ENCODE peak calls at places on chromosomes 7 and 10, in six cellular contexts. One of them, this sample, is unnamed.

GRCh38 chr10:98308602-98309365 is 40.8 kb upstream of the LOXL4 start:
- DNase-seq in mesendoderm: peak; percentile 80
- DNase-seq in H9: no peak
- DNase-seq in neuronal stem cell: no peak
- DNase-seq in mesenchymal stem cell: no peak
- DNase-seq in IMR-90: no peak
- DNase-seq in this sample: no peak

GRCh38 chr10:84118395-84119006 is 20.8 kb upstream of the GHITM start:
- DNase-seq in mesendoderm: no peak
- DNase-seq in H9: no peak
- DNase-seq in neuronal stem cell: no peak
- DNase-seq in mesenchymal stem cell: no peak
- DNase-seq in IMR-90: no peak
- DNase-seq in this sample: peak; percentile 10

GRCh38 chr10:21497177-21497807 is 28.2 kb downstream of the SKIDA1 start:
- DNase-seq in mesendoderm: peak; percentile 93
- DNase-seq in H9: peak; percentile 85
- DNase-seq in neuronal stem cell: no peak
- DNase-seq in mesenchymal stem cell: peak; percentile 84
- DNase-seq in IMR-90: peak; percentile 62
- DNase-seq in this sample: peak; percentile 75

GRCh38 chr10:71888623-71889387 is 37.8 kb upstream of the PSAP start:
- DNase-seq in mesendoderm: peak; percentile 49
- DNase-seq in H9: peak; percentile 57
- DNase-seq in neuronal stem cell: peak; percentile 23
- DNase-seq in mesenchymal stem cell: peak; percentile 85
- DNase-seq in IMR-90: peak; percentile 77
- DNase-seq in this sample: peak; percentile 70

GRCh38 chr7:9226500-9226899 is 793.1 kb downstream of the NXPH1 start:
- DNase-seq in mesendoderm: no peak
- DNase-seq in H9: no peak
- DNase-seq in neuronal stem cell: no peak
- DNase-seq in mesenchymal stem cell: no peak
- DNase-seq in IMR-90: no peak
- DNase-seq in this sample: no peak

GRCh38 chr10:83310688-83311087 is 828.6 kb upstream of the GHITM start:
- DNase-seq in mesendoderm: peak; percentile 18
- DNase-seq in H9: no peak
- DNase-seq in neuronal stem cell: no peak
- DNase-seq in mesenchymal stem cell: no peak
- DNase-seq in IMR-90: no peak
- DNase-seq in this sample: no peak

GRCh38 chr10:122186822-122187810 is 84.0 kb upstream of the BTBD16 start:
- DNase-seq in mesendoderm: no peak
- DNase-seq in H9: no peak
- DNase-seq in neuronal stem cell: no peak
- DNase-seq in mesenchymal stem cell: no peak
- DNase-seq in IMR-90: peak; percentile 34
- DNase-seq in this sample: no peak

GRCh38 chr7:41979834-41980307 is 257.1 kb downstream of the GLI3 start:
- DNase-seq in mesendoderm: peak; percentile 67
- DNase-seq in H9: peak; percentile 50
- DNase-seq in neuronal stem cell: no peak
- DNase-seq in mesenchymal stem cell: peak; percentile 52
- DNase-seq in IMR-90: peak; percentile 55
- DNase-seq in this sample: no peak

GRCh38 chr7:70887186-70887585 is 244.8 kb upstream of the GALNT17 start:
- DNase-seq in mesendoderm: peak; percentile 53
- DNase-seq in H9: no peak
- DNase-seq in neuronal stem cell: no peak
- DNase-seq in mesenchymal stem cell: no peak
- DNase-seq in IMR-90: no peak
- DNase-seq in this sample: no peak

GRCh38 chr10:26689394-26689793 is 8.1 kb upstream of the PDSS1 start:
- DNase-seq in mesendoderm: no peak
- DNase-seq in H9: no peak
- DNase-seq in neuronal stem cell: no peak
- DNase-seq in mesenchymal stem cell: no peak
- DNase-seq in IMR-90: no peak
- DNase-seq in this sample: no peak

GRCh38 chr10:77049896-77050295 is 587.7 kb downstream of the KCNMA1 start:
- DNase-seq in mesendoderm: peak; percentile 73
- DNase-seq in H9: no peak
- DNase-seq in neuronal stem cell: no peak
- DNase-seq in mesenchymal stem cell: peak; percentile 11
- DNase-seq in IMR-90: peak; percentile 55
- DNase-seq in this sample: no peak

GRCh38 chr7:150951521-150951920 is 26.6 kb downstream of the KCNH2 start:
- DNase-seq in mesendoderm: no peak
- DNase-seq in H9: no peak
- DNase-seq in neuronal stem cell: no peak
- DNase-seq in mesenchymal stem cell: no peak
- DNase-seq in IMR-90: no peak
- DNase-seq in this sample: no peak

GRCh38 chr7:71783779-71784178 is 628.4 kb downstream of the CALN1 start:
- DNase-seq in mesendoderm: no peak
- DNase-seq in H9: no peak
- DNase-seq in neuronal stem cell: no peak
- DNase-seq in mesenchymal stem cell: no peak
- DNase-seq in IMR-90: no peak
- DNase-seq in this sample: no peak

GRCh38 chr10:110138197-110138812 is 69.1 kb upstream of the MXI1 start:
- DNase-seq in mesendoderm: peak; percentile 77
- DNase-seq in H9: no peak
- DNase-seq in neuronal stem cell: peak; percentile 45
- DNase-seq in mesenchymal stem cell: peak; percentile 72
- DNase-seq in IMR-90: peak; percentile 66
- DNase-seq in this sample: no peak

GRCh38 chr7:141456298-141456697 is 94.9 kb upstream of the AGK start:
- DNase-seq in mesendoderm: no peak
- DNase-seq in H9: no peak
- DNase-seq in neuronal stem cell: no peak
- DNase-seq in mesenchymal stem cell: no peak
- DNase-seq in IMR-90: no peak
- DNase-seq in this sample: no peak

GRCh38 chr7:7681936-7682329 is 36.5 kb downstream of the RPA3 start:
- DNase-seq in mesendoderm: no peak
- DNase-seq in H9: no peak
- DNase-seq in neuronal stem cell: no peak
- DNase-seq in mesenchymal stem cell: no peak
- DNase-seq in IMR-90: no peak
- DNase-seq in this sample: no peak

GRCh38 chr10:100986952-100987684 is at the start of the genes MRPL43 and TWNK:
- DNase-seq in mesendoderm: peak; percentile 92
- DNase-seq in H9: peak; percentile 87
- DNase-seq in neuronal stem cell: peak; percentile 82
- DNase-seq in mesenchymal stem cell: peak; percentile 81
- DNase-seq in IMR-90: peak; percentile 64
- DNase-seq in this sample: peak; percentile 80

GRCh38 chr7:140364819-140365218 is 33.5 kb downstream of the SLC37A3 start:
- DNase-seq in mesendoderm: no peak
- DNase-seq in H9: no peak
- DNase-seq in neuronal stem cell: no peak
- DNase-seq in mesenchymal stem cell: no peak
- DNase-seq in IMR-90: no peak
- DNase-seq in this sample: no peak

GRCh38 chr10:58189269-58189668 is 78.4 kb downstream of the IPMK start:
- DNase-seq in mesendoderm: no peak
- DNase-seq in H9: no peak
- DNase-seq in neuronal stem cell: no peak
- DNase-seq in mesenchymal stem cell: peak; percentile 28
- DNase-seq in IMR-90: peak; percentile 76
- DNase-seq in this sample: peak; percentile 62

GRCh38 chr10:126115861-126116260 is 219.5 kb downstream of the FANK1 start:
- DNase-seq in mesendoderm: no peak
- DNase-seq in H9: no peak
- DNase-seq in neuronal stem cell: no peak
- DNase-seq in mesenchymal stem cell: no peak
- DNase-seq in IMR-90: no peak
- DNase-seq in this sample: no peak

DNA sequence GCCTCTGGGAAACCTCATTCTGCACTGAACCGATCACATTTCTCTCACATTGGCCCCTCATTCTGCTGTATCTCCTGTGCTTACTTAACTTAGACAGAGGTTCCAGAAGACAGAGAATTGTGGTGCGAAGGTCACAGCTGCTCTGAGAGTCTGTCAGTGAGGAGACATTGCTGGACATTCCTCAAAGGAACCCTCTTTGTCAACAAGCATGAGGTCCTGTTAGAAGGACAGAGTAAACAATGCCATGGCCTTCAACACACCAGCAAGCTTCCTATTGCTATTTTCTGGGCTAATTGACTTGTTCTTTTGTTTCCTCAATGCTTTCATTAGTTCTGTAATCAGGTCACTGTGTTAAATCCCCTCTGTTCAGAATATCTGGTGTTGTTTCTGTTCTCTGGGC is 109.3 kb upstream of the FZD8 start:
- DNase-seq in mesendoderm: no peak
- DNase-seq in H9: no peak
- DNase-seq in neuronal stem cell: peak; percentile 4
- DNase-seq in mesenchymal stem cell: no peak
- DNase-seq in IMR-90: no peak
- DNase-seq in this sample: no peak
- H2AK5ac ChIP-seq in mesendoderm: no peak overlapping the region
- H2AK5ac ChIP-seq in H9: peak overlapping the region; percentile 14
- H2AK5ac ChIP-seq in neuronal stem cell: no peak overlapping the region
- H2AK5ac ChIP-seq in mesenchymal stem cell: no peak overlapping the region
- H2AK5ac ChIP-seq in IMR-90: no peak overlapping the region
- H2AK5ac ChIP-seq in this sample: no peak overlapping the region

DNA sequence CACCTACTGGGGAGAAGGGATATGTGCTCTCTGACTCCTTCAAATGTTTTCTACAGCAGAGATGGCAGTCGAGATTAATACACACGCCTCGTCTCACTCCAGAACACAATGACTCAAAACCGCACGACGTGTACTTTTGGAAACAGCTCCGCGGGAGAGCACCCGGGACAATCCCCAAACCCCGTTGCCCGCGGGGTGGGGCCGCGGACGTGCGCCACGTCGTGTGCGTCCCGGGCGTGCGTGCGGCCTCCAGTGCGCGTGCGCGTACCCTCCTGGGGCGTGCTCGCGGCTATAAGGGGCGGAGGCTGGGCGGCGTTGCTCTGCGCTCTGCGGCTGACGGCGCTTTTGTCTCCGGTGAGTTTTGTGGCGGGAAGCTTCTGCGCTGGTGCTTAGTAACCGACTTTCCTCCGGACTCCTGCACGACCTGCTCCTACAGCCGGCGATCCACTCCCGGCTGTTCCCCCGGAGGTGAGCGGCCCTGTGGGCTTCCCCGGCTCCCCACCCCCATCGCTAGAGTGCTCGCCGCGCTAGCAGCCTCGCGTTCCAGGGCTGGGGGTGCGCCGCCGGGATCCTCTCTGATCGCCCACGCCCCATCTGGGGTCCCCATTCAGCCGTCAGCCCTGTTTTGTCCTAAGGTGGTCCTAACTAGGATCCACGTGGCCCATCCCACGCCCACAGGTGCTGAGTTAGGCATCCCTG is at the start of gene HILPDA:
- DNase-seq in mesendoderm: peak; percentile 87
- DNase-seq in H9: peak; percentile 86
- DNase-seq in neuronal stem cell: peak; percentile 85
- DNase-seq in mesenchymal stem cell: peak; percentile 94
- DNase-seq in IMR-90: peak; percentile 95
- DNase-seq in this sample: peak; percentile 99
- H3K23ac ChIP-seq in mesendoderm: no peak within 1 kb of the TSS
- H3K23ac ChIP-seq in H9: no peak within 1 kb of the TSS
- H3K23ac ChIP-seq in neuronal stem cell: peak within 1 kb of the TSS; percentile 93
- H3K23ac ChIP-seq in mesenchymal stem cell: no peak within 1 kb of the TSS
- H3K23ac ChIP-seq in IMR-90: peak within 1 kb of the TSS; percentile 83
- H3K23ac ChIP-seq in this sample: no peak within 1 kb of the TSS

DNA sequence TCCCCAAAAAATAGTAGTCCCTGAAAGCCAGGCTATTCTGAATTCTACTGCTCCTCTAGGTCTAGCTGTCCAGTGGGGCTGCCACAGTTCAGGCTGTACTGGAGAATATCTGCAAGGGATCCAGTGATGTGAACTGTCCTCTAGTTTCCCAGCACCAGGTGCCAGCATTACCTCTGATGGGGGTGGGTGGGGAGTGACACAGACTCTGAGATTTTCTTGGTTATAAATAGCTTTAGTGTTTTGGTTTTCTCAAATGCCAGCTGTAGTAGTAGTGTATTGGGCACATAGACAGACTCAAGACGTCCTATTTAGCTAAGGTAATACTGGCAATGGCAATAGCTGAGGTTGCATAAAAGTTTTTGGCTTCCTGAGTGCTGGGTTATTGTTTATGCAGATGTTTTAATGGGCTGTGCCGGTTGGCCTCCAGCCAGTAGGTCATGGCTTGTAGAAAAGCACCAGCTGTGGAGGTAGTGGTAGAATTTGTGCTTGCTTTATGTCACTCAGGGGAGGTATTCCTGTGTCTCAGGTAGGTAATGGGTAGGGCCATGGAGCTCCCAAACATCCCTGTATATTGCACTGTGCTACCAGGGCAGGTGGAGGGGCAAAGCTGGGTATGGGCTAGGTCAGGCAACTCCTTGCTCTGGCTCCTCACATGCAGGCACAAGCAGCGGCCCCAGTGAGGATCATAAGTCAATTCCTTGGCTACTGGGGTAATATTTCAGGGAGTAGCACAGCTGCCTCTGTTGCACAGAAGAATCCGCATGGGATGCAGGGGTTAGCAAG is 338.7 kb upstream of the LRRTM3 start:
- DNase-seq in mesendoderm: no peak
- DNase-seq in H9: no peak
- DNase-seq in neuronal stem cell: no peak
- DNase-seq in mesenchymal stem cell: no peak
- DNase-seq in IMR-90: no peak
- DNase-seq in this sample: no peak
- H3K27ac ChIP-seq in mesendoderm: no peak overlapping the region
- H3K27ac ChIP-seq in H9: no peak overlapping the region
- H3K27ac ChIP-seq in neuronal stem cell: no peak overlapping the region
- H3K27ac ChIP-seq in mesenchymal stem cell: no peak overlapping the region
- H3K27ac ChIP-seq in IMR-90: no peak overlapping the region
- H3K27ac ChIP-seq in this sample: no peak overlapping the region

DNA sequence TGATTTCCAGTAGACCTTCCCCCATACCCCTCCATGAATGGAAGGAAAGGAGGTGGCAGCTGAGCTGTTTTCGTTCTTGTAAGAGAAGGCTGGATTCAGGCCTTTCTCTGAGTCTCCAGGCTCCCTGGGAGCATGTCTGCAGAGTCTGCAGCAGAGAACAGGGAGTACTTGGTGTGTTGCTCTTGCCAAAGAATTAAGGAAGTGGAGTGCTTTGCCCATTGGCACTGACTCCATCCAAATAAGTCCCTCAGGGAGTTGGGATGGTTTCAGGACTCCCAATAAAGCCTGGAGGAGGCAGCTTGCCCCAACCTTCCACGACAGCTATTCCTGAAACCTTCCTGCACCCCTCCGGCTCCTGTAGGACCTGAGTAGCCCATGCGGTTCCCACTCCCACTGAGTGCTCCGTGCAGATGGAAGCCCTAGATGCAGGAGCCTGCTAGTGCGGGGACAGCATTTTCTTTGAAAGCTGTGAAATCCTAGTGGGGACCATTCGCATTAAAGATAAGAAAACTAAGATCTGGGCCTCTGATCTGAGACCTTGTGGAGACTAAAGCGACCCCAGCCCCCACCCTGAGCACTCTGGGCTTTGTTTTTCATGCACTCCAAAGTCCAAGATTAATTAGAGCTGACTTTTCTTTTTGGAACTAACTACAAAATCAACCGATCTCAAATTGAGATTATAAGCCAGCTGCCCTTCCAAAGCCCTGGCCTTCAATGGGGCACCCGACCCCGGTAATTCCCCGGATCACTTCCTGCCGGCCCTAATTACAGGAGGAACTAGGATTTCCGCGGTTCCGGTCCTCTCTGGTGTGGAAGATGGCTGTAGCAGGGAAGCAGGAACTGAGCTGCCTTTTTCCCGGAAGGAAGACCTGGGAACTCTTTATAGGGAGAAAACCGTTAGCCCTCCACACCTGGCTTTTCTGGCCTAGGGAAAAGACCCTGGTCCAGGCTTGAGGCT is 110.1 kb downstream of the COL13A1 start:
- DNase-seq in mesendoderm: peak; percentile 42
- DNase-seq in H9: no peak
- DNase-seq in neuronal stem cell: no peak
- DNase-seq in mesenchymal stem cell: no peak
- DNase-seq in IMR-90: no peak
- DNase-seq in this sample: no peak
- H2AK5ac ChIP-seq in mesendoderm: no peak overlapping the region
- H2AK5ac ChIP-seq in H9: no peak overlapping the region
- H2AK5ac ChIP-seq in neuronal stem cell: no peak overlapping the region
- H2AK5ac ChIP-seq in mesenchymal stem cell: no peak overlapping the region
- H2AK5ac ChIP-seq in IMR-90: no peak overlapping the region
- H2AK5ac ChIP-seq in this sample: no peak overlapping the region

This sample was measured in trophoblast cell.